ENCODE peak calls at places on chromosomes 7 and 10, in seven cellular contexts. N is K562; T is tibial nerve; U is tibial artery; H is transverse colon; O is naive thymus-derived CD4-positive, alpha-beta T cell; M is SJSA1. G is an unnamed sample. For H3K4me1, the result is how much of the 10 kb centered on the place peaks cover.

GRCh38 chr10:113007343-113007771 is 57.3 kb downstream of the TCF7L2 start:
- DNase-seq in T (no peak), U (no peak), H (no peak), N (no peak), M (no peak), O (peak), G (peak)

GRCh38 chr7:139618482-139619366 is 95.2 kb downstream of the CLEC2L start:
- DNase-seq in O (peak), T (no peak), M (peak), N (peak), U (no peak), H (peak), G (peak)

GRCh38 chr10:19815478-19816419 is 483 bp upstream of the PLXDC2 start:
- DNase-seq in U (peak), O (no peak), T (peak), M (peak), H (peak), N (no peak), G (no peak)

GRCh38 chr10:89852872-89853271 is 151.5 kb downstream of the KIF20B start:
- DNase-seq in O (no peak), N (no peak), H (no peak), U (no peak), M (no peak), T (no peak), G (no peak)

GRCh38 chr10:27783660-27784059 is 38.0 kb upstream of the MKX start:
- DNase-seq in H (no peak), N (peak), T (no peak), U (peak), O (peak), M (peak), G (peak)

GRCh38 chr7:151010307-151011096 is 13.8 kb downstream of the ATG9B start:
- DNase-seq in M (no peak), T (no peak), O (no peak), U (no peak), H (no peak), N (peak), G (peak)

GRCh38 chr7:115634633-115635032 is 395.9 kb downstream of the TFEC start:
- DNase-seq in N (no peak), O (no peak), M (no peak), U (no peak), H (no peak), T (no peak), G (no peak)

GRCh38 chr10:100812978-100813377 is 67.6 kb downstream of the PAX2 start:
- DNase-seq in T (no peak), M (no peak), U (no peak), N (no peak), H (no peak), O (no peak), G (no peak)

GRCh38 chr10:110620108-110620719 is 23.9 kb upstream of the RBM20 start:
- DNase-seq in H (no peak), U (no peak), T (no peak), N (no peak), M (peak), O (no peak), G (no peak)

GRCh38 chr7:43727494-43727893 is 1.8 kb downstream of the COA1 start:
- DNase-seq in N (no peak), M (no peak), U (no peak), H (no peak), T (no peak), O (no peak), G (no peak)

GRCh38 chr10:64113796-64114195 is 592.6 kb downstream of the REEP3 start:
- DNase-seq in H (no peak), U (no peak), M (no peak), T (no peak), N (no peak), O (no peak), G (no peak)

GRCh38 chr10:53699231-53699630 is 926.6 kb upstream of the MBL2 start:
- DNase-seq in N (no peak), M (no peak), T (no peak), H (no peak), O (no peak), U (no peak), G (no peak)

GRCh38 chr10:3666525-3667302 is 118.3 kb downstream of the KLF6 start:
- DNase-seq in N (no peak), T (no peak), M (no peak), H (no peak), O (peak), U (peak), G (peak)

GRCh38 chr10:10780746-10781145 is 236.9 kb upstream of the CELF2 start:
- DNase-seq in U (no peak), M (no peak), N (no peak), H (no peak), O (no peak), T (no peak), G (no peak)

GRCh38 chr7:76997381-76998262 is 34.5 kb downstream of the SPDYE17 start:
- DNase-seq in U (no peak), H (no peak), T (no peak), O (no peak), N (peak), M (no peak), G (no peak)

GRCh38 chr10:28842321-28842720 is 165.0 kb downstream of the BAMBI start:
- DNase-seq in H (no peak), N (no peak), T (no peak), O (no peak), U (no peak), M (peak), G (no peak)

GRCh38 chr7:3103614-3104399 is 60.1 kb upstream of the CARD11 start:
- DNase-seq in U (peak), H (no peak), T (no peak), O (no peak), M (no peak), N (no peak), G (no peak)

GRCh38 chr10:32388258-32389027 is 41.5 kb upstream of the EPC1 start:
- DNase-seq in U (no peak), H (no peak), M (no peak), O (no peak), T (no peak), N (no peak), G (no peak)

GRCh38 chr7:48786951-48787350 is 137.4 kb upstream of the CDC14C start:
- DNase-seq in M (no peak), U (no peak), T (no peak), H (no peak), N (no peak), O (no peak), G (no peak)

GRCh38 chr10:103648951-103649532 is 155.5 kb downstream of the NEURL1 start:
- DNase-seq in U (peak), M (no peak), T (no peak), N (no peak), H (no peak), O (no peak), G (no peak)

GRCh38 chr10:56109454-56109853 is 251.6 kb downstream of the ZWINT start:
- DNase-seq in M (no peak), U (no peak), O (no peak), H (no peak), T (no peak), N (no peak), G (no peak)

GRCh38 chr7:78279035-78279434 is 480.5 kb downstream of the PHTF2 start:
- DNase-seq in U (no peak), M (peak), N (no peak), T (no peak), H (no peak), O (no peak), G (no peak)

GRCh38 chr7:665751-666453 is 60.6 kb upstream of the DNAAF5 start:
- DNase-seq in N (no peak), M (no peak), T (no peak), H (no peak), O (no peak), U (peak), G (no peak)

GRCh38 chr7:71419546-71420337 is 287.8 kb downstream of the GALNT17 start:
- DNase-seq in O (no peak), H (no peak), T (no peak), N (no peak), U (no peak), M (no peak), G (no peak)

GRCh38 chr7:46494026-46494425 is 573.0 kb upstream of the IGFBP3 start:
- DNase-seq in U (no peak), M (no peak), N (no peak), H (no peak), O (no peak), T (no peak), G (no peak)

GRCh38 chr10:124561206-124561605 is 99.6 kb downstream of the LHPP start:
- DNase-seq in H (no peak), O (no peak), U (no peak), T (no peak), N (no peak), M (no peak), G (no peak)

GRCh38 chr7:36127075-36127740 is 25.8 kb upstream of the EEPD1 start:
- DNase-seq in U (no peak), O (no peak), M (peak), H (no peak), N (no peak), T (no peak), G (no peak)
- H3K27ac ChIP-seq in U (peak), O (no peak), M (no peak), H (no peak), N (no peak), T (no peak), G (no peak)

GRCh38 chr7:117323877-117324699 is 1.2 kb upstream of the WNT2 start:
- DNase-seq in T (no peak), N (no peak), H (no peak), O (no peak), U (peak), M (peak), G (no peak)

GRCh38 chr7:117320523-117320922 is 2.3 kb downstream of the WNT2 start:
- DNase-seq in U (no peak), M (no peak), H (no peak), O (no peak), N (no peak), T (no peak), G (no peak)

GRCh38 chr7:117324940-117325339 is 2.1 kb upstream of the WNT2 start:
- DNase-seq in O (no peak), T (no peak), H (no peak), U (no peak), M (no peak), N (no peak), G (no peak)

GRCh38 chr7:117323585-117323876 is 673 bp upstream of the WNT2 start:
- DNase-seq in N (no peak), H (no peak), O (no peak), M (peak), U (no peak), T (no peak), G (no peak)

DNA sequence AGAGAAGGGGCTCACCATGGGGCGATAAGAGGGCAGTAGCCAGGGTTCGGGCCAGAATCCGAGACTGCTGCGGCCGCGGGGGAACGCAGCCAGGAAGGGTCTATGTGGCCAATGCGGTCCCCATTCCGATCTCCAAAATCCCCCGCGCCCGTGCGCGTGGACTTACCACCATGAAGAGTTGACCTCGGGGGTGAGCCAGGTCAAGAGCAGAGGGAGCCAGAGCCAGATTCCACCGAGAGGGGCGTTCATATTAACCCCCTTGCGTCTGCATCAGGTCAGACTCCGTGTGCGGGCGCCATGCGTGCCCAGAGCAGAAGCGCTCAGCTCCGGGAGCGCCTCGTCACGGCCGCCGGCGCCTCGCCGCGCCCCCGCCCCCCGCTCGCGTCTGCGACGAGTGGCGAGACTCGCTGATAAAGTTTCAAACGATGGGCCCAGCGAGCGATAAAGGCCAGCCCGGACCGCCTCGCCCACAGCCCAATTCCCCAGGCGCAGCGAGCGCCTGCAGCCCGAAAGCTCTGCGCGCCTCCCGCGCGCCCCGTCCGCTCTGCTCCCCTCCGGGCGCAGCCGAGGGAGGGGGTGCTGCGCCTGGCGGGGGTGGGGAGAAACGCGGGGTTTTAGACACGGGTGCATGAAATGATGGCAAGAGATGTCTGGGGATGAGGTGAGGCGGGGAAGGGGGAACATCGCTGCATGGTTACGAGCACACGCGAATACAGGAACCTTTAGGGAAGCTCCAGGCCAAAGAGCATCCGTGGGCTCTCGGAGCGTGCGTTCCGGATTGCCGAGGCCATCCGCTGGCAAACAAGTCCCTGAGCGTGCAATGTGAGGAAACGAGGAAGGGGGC is at the start of gene WNT2:
- DNase-seq in M (peak), O (no peak), U (no peak), N (no peak), H (no peak), T (no peak), G (no peak)
- H3K4me3 ChIP-seq in M (peak), O (no peak), U (peak), N (no peak), H (no peak), T (peak), G (no peak)

GRCh38 chr10:34889004-34889869 is 74.1 kb upstream of the PARD3 start:
- DNase-seq in N (no peak), O (no peak), H (no peak), U (no peak), M (peak), T (no peak), G (no peak)
- H3K4me1 ChIP-seq in N (under half), O (under half), H (under half), U (under half), M (under half), T (under half), G (under half)

DNA sequence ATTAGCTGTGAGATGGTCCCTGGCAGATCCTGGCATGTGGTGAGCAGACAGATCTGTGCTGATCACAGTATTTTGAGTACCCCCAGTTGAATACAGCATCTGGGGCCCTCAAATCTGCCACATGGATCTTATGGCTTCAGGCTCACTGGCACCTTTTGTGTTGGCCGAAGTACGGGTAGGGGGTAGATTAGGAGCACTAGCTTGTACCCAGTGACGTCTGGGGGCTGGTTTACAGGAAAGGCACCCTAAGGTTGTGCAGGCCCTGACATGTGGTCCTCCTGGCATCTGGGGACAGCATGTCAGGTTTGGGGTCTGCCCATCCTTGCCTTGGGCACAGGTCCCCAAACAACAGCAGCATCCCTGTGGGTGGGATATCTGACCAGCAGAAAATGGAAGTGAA is 53.2 kb downstream of the SYPL1 start:
- DNase-seq in H (no peak), T (no peak), O (no peak), U (no peak), N (no peak), M (no peak), G (no peak)
- H3K27ac ChIP-seq in H (peak), T (peak), O (no peak), U (no peak), N (no peak), M (no peak), G (no peak)

GRCh38 chr7:112086496-112087254 is 119.5 kb downstream of the DOCK4 start:
- DNase-seq in N (no peak), U (no peak), T (no peak), O (no peak), M (no peak), H (no peak), G (no peak)
- H3K4me3 ChIP-seq in N (no peak), U (no peak), T (no peak), O (no peak), M (no peak), H (no peak), G (no peak)